ENCODE peak calls at places on chromosomes 12 and 14, in five cellular contexts. L, Y, Q, E and T are unnamed samples.
A peak's percentile ranks its signal among the peaks of the same experiment; 100 is the strongest.

GRCh38 chr12:1474567-1475153 is 119.7 kb downstream of the FBXL14 start:
- DNase-seq in L (peak; percentile 77), Y (no peak), Q (no peak), E (no peak), T (no peak)

GRCh38 chr12:100159391-100160104 is 16.9 kb upstream of the BLTP3B start:
- DNase-seq in L (no peak), Y (no peak), Q (no peak), E (no peak), T (no peak)

GRCh38 chr14:79581912-79582576 is 629.3 kb downstream of the DIO2 start:
- DNase-seq in L (no peak), Y (no peak), Q (no peak), E (no peak), T (no peak)

GRCh38 chr12:47967461-47968430 is 4.3 kb downstream of the TMEM106C start:
- DNase-seq in L (no peak), Y (no peak), Q (no peak), E (no peak), T (no peak)

GRCh38 chr12:5746020-5746419 is 199.0 kb downstream of the ANO2 start:
- DNase-seq in L (no peak), Y (no peak), Q (no peak), E (no peak), T (no peak)

GRCh38 chr14:51398898-51399297 is 158.9 kb downstream of the TMX1 start:
- DNase-seq in L (peak; percentile 99), Y (no peak), Q (no peak), E (no peak), T (peak; percentile 95)

GRCh38 chr12:121057794-121058193 is 18.7 kb upstream of the OASL start:
- DNase-seq in L (no peak), Y (no peak), Q (no peak), E (no peak), T (no peak)

GRCh38 chr12:57460457-57461325 is 1.1 kb downstream of the GLI1 start:
- DNase-seq in L (no peak), Y (no peak), Q (no peak), E (no peak), T (no peak)

GRCh38 chr12:96236221-96236822 is 42.1 kb downstream of the ELK3 start:
- DNase-seq in L (peak; percentile 68), Y (peak; percentile 53), Q (peak; percentile 82), E (no peak), T (peak; percentile 47)

GRCh38 chr12:96235497-96235826 is 41.3 kb downstream of the ELK3 start:
- DNase-seq in L (no peak), Y (no peak), Q (no peak), E (no peak), T (peak; percentile 38)

GRCh38 chr12:96237035-96237434 is 42.9 kb downstream of the ELK3 start:
- DNase-seq in L (no peak), Y (no peak), Q (no peak), E (no peak), T (no peak)

GRCh38 chr12:96238336-96239031 is 44.3 kb downstream of the ELK3 start:
- DNase-seq in L (no peak), Y (no peak), Q (no peak), E (no peak), T (peak; percentile 17)

GRCh38 chr12:96237465-96238077 is 43.4 kb downstream of the ELK3 start:
- DNase-seq in L (peak; percentile 94), Y (peak; percentile 60), Q (peak; percentile 88), E (no peak), T (peak; percentile 55)
- TF ChIP-seq CTCF in L (no peak), Y (no peak), Q (no peak), E (no peak), T (no peak)

GRCh38 chr14:31292962-31293616 is 85.5 kb upstream of the HECTD1 start:
- DNase-seq in L (no peak), Y (no peak), Q (no peak), E (no peak), T (no peak)
- H3K27ac ChIP-seq in L (no peak overlapping the region), Y (no peak overlapping the region), Q (no peak overlapping the region), E (no peak overlapping the region), T (no peak overlapping the region)

DNA sequence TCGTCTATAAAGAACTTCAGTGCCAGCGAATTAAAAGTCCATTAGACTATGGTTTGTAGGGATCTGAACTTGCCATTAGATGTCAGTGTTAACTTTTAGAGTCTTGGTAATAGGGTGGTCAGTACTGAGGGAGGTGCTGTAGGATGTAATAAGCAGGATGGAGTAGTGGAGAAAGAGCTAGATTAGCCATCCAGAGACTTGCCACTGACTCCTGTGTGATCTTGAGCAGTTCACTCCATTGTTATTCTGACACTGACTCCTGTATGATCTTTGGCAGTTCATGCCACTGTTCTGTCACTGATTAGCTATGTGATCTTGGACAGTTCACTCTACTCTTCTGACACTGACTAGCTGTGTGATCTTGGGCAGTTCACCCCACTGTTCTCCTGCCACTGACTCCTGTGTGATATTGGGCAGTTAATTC is 133.6 kb downstream of the TTLL5 start:
- DNase-seq in L (peak; percentile 42), Y (no peak), Q (no peak), E (no peak), T (no peak)
- TF ChIP-seq CTCF in L (peak; percentile 43), Y (no peak), Q (no peak), E (peak; percentile 38), T (peak; percentile 44)

GRCh38 chr14:21210023-21210422 is 54.2 kb upstream of the OR5AU1 start:
- DNase-seq in L (no peak), Y (no peak), Q (no peak), E (no peak), T (no peak)

GRCh38 chr14:21213652-21214051 is 55.6 kb downstream of the HNRNPC start:
- DNase-seq in L (no peak), Y (no peak), Q (no peak), E (no peak), T (no peak)

GRCh38 chr14:21209185-21209584 is 53.3 kb upstream of the OR5AU1 start:
- DNase-seq in L (no peak), Y (no peak), Q (no peak), E (no peak), T (no peak)

GRCh38 chr14:21208554-21208953 is 52.7 kb upstream of the OR5AU1 start:
- DNase-seq in L (no peak), Y (no peak), Q (no peak), E (no peak), T (no peak)

GRCh38 chr14:21211509-21211908 is 55.6 kb upstream of the OR5AU1 start:
- DNase-seq in L (no peak), Y (no peak), Q (no peak), E (no peak), T (no peak)
- H3K27ac ChIP-seq in L (no peak overlapping the region), Y (no peak overlapping the region), Q (no peak overlapping the region), E (no peak overlapping the region), T (no peak overlapping the region)

GRCh38 chr14:31252865-31253264 is 45.3 kb upstream of the HECTD1 start:
- DNase-seq in L (no peak), Y (no peak), Q (no peak), E (no peak), T (no peak)
- TF ChIP-seq CTCF in L (no peak), Y (no peak), Q (no peak), E (no peak), T (no peak)